ENCODE peak calls at places on chromosomes 1 and 21, in seven cellular contexts. P, H, U, O, G, R and N are unnamed samples. For H3K4me1, the result is how much of the 10 kb centered on the place peaks cover.

GRCh38 chr1:177567393-177567792 is 396.6 kb downstream of the BRINP2 start:
- DNase-seq in R (no peak), P (no peak), G (no peak), O (no peak), U (no peak), H (no peak), N (no peak)

GRCh38 chr1:40384413-40384762 is 10.9 kb downstream of the SMAP2 start:
- DNase-seq in O (no peak), U (no peak), H (no peak), P (no peak), G (no peak), R (no peak), N (no peak)

GRCh38 chr1:26826261-26827201 is at the start of gene ZDHHC18:
- DNase-seq in O (no peak), H (peak), R (peak), U (peak), G (peak), P (peak), N (no peak)

GRCh38 chr1:24551290-24551859 is 4.5 kb upstream of the NCMAP start:
- DNase-seq in O (no peak), R (no peak), G (no peak), H (no peak), U (no peak), P (no peak), N (no peak)

GRCh38 chr1:67191668-67192520 is 25.6 kb downstream of the IL23R start:
- DNase-seq in G (no peak), O (no peak), H (no peak), R (no peak), P (no peak), U (no peak), N (no peak)

GRCh38 chr1:219202567-219202966 is 28.9 kb downstream of the LYPLAL1 start:
- DNase-seq in H (no peak), U (no peak), P (no peak), O (no peak), R (no peak), G (no peak), N (no peak)

GRCh38 chr1:156582388-156583022 is 3.0 kb downstream of the TTC24 start:
- DNase-seq in G (no peak), P (no peak), H (peak), U (no peak), O (no peak), R (no peak), N (no peak)

GRCh38 chr1:184041731-184042130 is 4.2 kb upstream of the COLGALT2 start:
- DNase-seq in R (no peak), P (no peak), U (no peak), O (no peak), H (no peak), G (no peak), N (no peak)

GRCh38 chr21:44706026-44706705 is 5.2 kb downstream of the TSPEAR start:
- DNase-seq in G (no peak), R (no peak), U (no peak), O (no peak), H (no peak), P (no peak), N (no peak)

GRCh38 chr1:20029178-20029912 is 40.6 kb upstream of the PLA2G5 start:
- DNase-seq in G (no peak), H (no peak), R (no peak), P (no peak), O (no peak), U (no peak), N (no peak)

GRCh38 chr1:10171995-10172669 is 38.2 kb upstream of the KIF1B start:
- DNase-seq in O (no peak), G (no peak), U (no peak), P (no peak), R (no peak), H (no peak), N (no peak)

GRCh38 chr21:45756029-45756428 is 112.5 kb downstream of the PCBP3 start:
- DNase-seq in P (no peak), U (no peak), R (no peak), O (no peak), G (no peak), H (no peak), N (no peak)

GRCh38 chr21:26116456-26117011 is 54.0 kb downstream of the APP start:
- DNase-seq in R (no peak), O (no peak), P (no peak), H (no peak), G (no peak), U (no peak), N (no peak)

GRCh38 chr1:244022301-244022700 is 28.8 kb upstream of the ZBTB18 start:
- DNase-seq in U (no peak), G (no peak), R (no peak), H (no peak), P (no peak), O (no peak), N (no peak)

GRCh38 chr1:186283374-186283773 is 91.7 kb downstream of the TPR start:
- DNase-seq in H (no peak), P (no peak), R (no peak), U (no peak), G (no peak), O (peak), N (no peak)

GRCh38 chr1:244801246-244801645 is 34.2 kb upstream of the COX20 start:
- DNase-seq in G (peak), O (no peak), R (no peak), P (no peak), H (peak), U (no peak), N (no peak)

GRCh38 chr1:2148691-2149090 is 45.9 kb downstream of the FAAP20 start:
- DNase-seq in O (no peak), G (no peak), R (no peak), U (no peak), P (no peak), H (peak), N (no peak)

GRCh38 chr1:119631433-119632102 is 16.5 kb downstream of the ZNF697 start:
- DNase-seq in G (peak), H (no peak), O (no peak), P (peak), U (peak), R (peak), N (no peak)
- H3K4me1 ChIP-seq in G (under half), H (under half), O (under half), P (under half), U (under half), R (under half), N (under half)

GRCh38 chr1:21936366-21937031 is 611 bp downstream of the HSPG2 start:
- DNase-seq in R (peak), G (no peak), H (no peak), O (no peak), U (no peak), P (peak), N (no peak)

GRCh38 chr1:21935891-21936365 is 1.2 kb downstream of the HSPG2 start:
- DNase-seq in U (no peak), H (no peak), P (no peak), O (no peak), R (peak), G (no peak), N (no peak)

GRCh38 chr1:21937372-21938121 is 437 bp upstream of the HSPG2 start:
- DNase-seq in R (peak), P (peak), U (peak), H (peak), O (no peak), G (peak), N (no peak)

GRCh38 chr1:21935393-21935804 is 1.7 kb downstream of the HSPG2 start:
- DNase-seq in G (no peak), R (no peak), U (no peak), P (no peak), O (no peak), H (no peak), N (no peak)

GRCh38 chr1:21937034-21937371 is at the start of gene HSPG2:
- DNase-seq in R (no peak), G (no peak), P (no peak), H (no peak), O (no peak), U (no peak), N (no peak)
- H3K4me1 ChIP-seq in R (half or more), G (half or more), P (under half), H (under half), O (under half), U (under half), N (half or more)

DNA sequence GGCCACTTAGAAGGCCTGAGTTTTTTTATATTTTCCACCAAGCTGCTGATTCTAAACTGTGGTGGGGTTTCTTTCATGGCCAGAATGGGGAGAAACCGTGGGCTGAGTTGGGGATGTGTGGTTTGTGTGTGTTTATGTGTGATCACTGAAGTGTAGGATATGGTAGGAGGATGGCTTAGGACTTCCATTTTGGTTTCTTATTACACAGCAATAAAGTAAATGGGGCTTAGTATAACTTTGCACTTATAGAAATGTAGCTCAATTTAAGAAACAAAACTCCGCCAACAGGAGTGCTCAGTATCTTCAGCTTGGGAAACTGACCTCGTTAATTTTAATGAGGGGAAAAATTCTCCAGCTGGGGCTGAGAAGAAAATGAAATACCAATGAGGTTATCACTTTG is 77.8 kb downstream of the PBX1 start:
- DNase-seq in O (no peak), P (no peak), R (no peak), U (no peak), G (no peak), H (no peak), N (no peak)
- H3K4me1 ChIP-seq in O (under half), P (under half), R (half or more), U (under half), G (half or more), H (under half), N (half or more)

DNA sequence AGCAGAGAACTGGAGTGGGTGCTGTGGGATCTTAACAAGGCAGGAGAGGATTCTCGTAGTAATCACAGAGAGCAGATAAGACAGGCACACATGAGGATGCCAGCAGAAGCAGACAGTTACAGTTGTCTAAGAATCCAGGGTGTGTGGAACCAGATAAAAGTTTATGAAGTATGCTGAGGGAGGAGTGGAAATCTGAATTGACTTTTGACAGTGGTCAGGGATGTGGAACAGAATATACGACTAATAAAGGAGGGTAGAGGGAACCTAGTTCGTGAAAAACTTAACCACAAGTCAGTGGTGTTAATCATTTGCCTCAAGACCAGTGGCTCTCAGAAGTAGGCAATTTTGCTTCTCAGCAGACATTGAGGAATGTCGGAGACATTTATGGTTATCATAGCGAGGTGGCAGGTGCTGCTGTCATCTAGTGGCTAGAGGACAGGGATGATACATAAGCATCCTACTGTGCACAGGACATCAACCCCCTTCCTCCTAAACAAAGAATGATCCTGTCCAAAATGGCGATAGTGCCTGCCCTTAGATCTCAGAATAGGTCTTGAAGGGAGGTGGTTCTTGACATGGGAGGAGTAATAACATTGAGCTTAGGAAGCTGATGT is 3.0 kb downstream of the LRRC8D start:
- DNase-seq in G (no peak), H (no peak), P (no peak), U (no peak), R (no peak), O (no peak), N (no peak)
- H3K4me1 ChIP-seq in G (under half), H (under half), P (under half), U (under half), R (under half), O (under half), N (under half)

DNA sequence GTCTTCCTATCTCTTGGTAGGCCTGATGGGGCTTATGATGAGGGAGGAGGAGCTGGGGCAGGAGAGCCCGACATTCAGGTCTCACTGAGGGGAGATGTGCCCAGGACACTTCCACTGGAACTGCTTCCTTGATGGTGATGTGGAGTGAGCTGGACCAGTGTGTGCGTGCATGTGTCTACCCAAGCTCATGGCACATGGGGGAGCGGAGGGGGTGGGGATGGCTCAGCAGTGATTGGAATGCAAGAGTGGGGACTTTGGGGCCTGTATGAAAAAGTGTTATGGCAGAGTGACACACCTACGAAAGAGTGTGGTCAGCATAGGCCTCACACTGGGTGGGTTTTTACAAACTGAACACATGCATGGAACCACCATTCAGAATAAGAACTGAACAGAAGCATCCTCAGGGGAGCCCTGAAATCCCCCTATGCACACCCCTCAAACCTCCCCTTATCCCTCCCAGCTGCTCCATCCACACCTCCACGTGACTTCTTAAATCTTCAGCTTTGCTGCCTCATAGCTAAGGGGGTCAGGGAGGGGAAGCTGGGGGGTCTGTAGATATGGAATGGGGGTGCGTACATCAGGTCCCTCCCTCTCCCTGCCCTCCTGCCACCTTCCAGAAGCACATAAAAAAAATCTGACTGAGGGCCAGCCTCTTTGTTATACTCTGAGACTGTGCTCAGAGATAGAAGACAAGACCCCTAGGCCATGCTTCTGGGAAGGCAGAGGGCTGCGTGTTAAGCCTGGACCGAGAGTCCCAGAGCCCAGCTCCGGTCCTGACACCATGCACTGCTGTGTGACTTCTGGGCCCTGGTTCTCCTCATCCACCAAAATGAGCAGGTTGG is 11.6 kb downstream of the IL6R start:
- DNase-seq in G (no peak), H (no peak), R (no peak), P (no peak), O (no peak), U (no peak), N (no peak)
- H3K4me1 ChIP-seq in G (half or more), H (under half), R (half or more), P (under half), O (under half), U (under half), N (half or more)

DNA sequence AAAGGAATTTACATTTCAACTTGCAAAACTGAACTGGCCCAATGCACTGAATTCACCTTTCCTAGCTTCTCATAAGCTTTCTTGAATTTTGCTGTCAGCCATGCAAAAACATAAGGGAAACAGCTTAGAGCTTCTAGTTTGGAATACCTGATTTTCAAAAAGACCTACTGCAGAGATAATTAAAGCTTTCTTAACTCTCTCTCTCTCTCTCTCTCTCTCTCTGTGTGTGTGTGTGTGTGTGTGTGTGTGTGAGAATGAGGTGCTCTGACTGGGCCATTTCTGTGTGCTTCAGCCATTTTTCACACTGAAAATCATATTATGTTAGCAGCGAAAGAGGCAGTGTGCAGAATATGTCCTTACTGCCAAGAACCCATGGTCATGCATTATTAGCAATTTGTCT is 61.6 kb downstream of the SYT6 start:
- DNase-seq in G (no peak), P (no peak), H (no peak), U (no peak), R (no peak), O (no peak), N (no peak)
- H3K4me1 ChIP-seq in G (under half), P (under half), H (under half), U (under half), R (under half), O (under half), N (under half)

DNA sequence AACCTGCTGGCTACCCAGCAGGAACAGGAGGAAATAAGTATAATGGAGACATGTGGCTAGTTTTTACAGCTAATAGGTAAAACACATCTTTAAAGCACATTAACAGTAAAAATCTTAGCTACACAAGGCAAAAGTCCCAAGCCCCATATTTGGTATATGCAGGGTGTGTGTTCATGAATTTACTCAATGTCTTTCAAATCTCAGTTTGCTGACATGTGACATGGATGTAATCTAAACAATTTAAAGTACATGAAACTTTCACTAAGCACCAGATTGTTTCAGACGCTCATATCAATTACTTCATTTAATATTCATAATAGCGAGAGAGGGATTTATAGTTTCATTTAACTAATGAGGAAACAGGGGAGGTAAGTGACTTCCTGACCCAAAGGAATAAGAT is 3.9 kb downstream of the TACSTD2 start:
- DNase-seq in U (no peak), R (no peak), O (no peak), P (no peak), G (no peak), H (no peak), N (no peak)
- H3K4me1 ChIP-seq in U (under half), R (under half), O (under half), P (under half), G (under half), H (under half), N (under half)

DNA sequence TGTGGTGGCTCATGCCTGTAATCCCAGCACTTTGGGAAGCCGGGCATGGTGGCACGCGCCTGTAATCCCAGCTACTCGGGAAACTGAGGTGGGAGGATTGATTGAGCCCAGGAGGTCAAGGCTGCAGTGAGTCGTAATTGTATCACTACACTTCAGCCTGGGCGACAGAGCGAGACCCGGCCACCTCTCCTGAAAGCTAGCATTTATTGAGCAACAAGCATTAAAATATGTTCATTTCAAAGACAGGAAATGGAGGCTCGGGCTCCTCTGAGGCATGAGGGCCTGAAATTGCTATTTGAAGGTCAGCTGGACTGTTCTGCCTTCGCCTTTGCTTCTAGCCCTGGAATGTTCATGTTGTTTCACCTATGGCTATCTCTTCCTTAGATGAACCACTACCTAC is 34.5 kb downstream of the SPATA21 start:
- DNase-seq in U (no peak), O (no peak), H (no peak), P (no peak), R (no peak), G (no peak), N (no peak)
- H3K4me1 ChIP-seq in U (under half), O (under half), H (under half), P (under half), R (under half), G (under half), N (under half)

DNA sequence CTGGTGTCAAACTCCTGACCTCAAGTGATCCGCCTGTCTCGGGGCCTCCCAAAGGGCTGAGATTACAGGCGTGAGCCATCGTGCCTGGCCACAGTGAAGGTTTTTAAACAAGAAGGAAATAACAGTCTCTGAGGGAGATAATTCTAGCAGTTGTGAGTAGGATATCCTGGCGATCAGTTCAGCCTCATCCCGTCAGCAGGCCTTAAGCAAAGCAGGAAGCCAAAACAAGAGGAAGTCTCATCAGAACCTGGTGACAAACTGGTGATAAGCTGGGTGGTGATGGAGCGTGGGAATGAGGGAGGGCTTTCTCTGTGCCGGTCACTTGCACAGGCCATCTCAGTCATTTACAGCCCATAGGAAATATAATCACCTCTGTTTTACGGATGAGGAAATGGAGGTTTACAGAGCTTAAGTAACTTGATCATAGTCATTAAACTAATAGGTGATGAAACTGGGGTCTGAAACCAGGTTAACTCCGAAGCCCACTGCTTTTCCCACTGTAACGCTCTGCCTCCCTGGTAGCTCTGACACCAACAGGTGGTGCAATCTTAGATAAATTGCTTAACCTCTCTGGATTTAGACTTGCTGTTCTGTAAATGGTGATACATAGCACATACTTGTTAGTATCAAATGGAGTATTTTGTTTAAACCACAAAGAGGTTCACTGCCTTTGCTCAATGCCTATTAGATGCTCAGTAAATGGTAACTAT is 40.8 kb upstream of the A3GALT2 start:
- DNase-seq in O (no peak), G (no peak), R (no peak), P (no peak), H (no peak), U (no peak), N (no peak)
- H3K4me1 ChIP-seq in O (under half), G (under half), R (under half), P (under half), H (under half), U (under half), N (under half)